ENCODE peak calls at places on chromosomes 7 and 10, in ten cellular contexts. J is kidney, P is AG04450, A is nephron progenitor cell, E is hepatocyte, S is Panc1, F is WTC11, R is upper lobe of right lung, Q is bronchial epithelial cell, G is tibial artery. U is an unnamed sample.

GRCh38 chr7:145884716-145885514 is 231.7 kb upstream of the CNTNAP2 start:
- DNase-seq in J (no peak), P (no peak), A (no peak), E (no peak), S (no peak), F (no peak), R (no peak), Q (no peak), G (no peak), U (no peak)

GRCh38 chr10:8392216-8392615 is 337.7 kb downstream of the GATA3 start:
- DNase-seq in J (no peak), P (no peak), A (no peak), E (no peak), S (no peak), F (no peak), R (no peak), Q (peak; percentile 68), G (no peak), U (no peak)

GRCh38 chr10:130847170-130847569 is 464.4 kb downstream of the TCERG1L start:
- DNase-seq in J (no peak), P (no peak), A (no peak), E (no peak), S (no peak), F (no peak), R (no peak), Q (no peak), G (no peak), U (no peak)

GRCh38 chr7:28135760-28136159 is 44.8 kb downstream of the JAZF1 start:
- DNase-seq in J (no peak), P (no peak), A (no peak), E (no peak), S (no peak), F (no peak), R (no peak), Q (no peak), G (no peak), U (no peak)

GRCh38 chr10:71666607-71667373 is 52.8 kb downstream of the C10orf105 start:
- DNase-seq in J (no peak), P (no peak), A (peak; percentile 66), E (peak; percentile 32), S (no peak), F (no peak), R (no peak), Q (no peak), G (no peak), U (no peak)

GRCh38 chr10:101441539-101442455 is 87.8 kb downstream of the BTRC start:
- DNase-seq in J (no peak), P (peak; percentile 30), A (peak; percentile 13), E (peak; percentile 71), S (peak; percentile 54), F (peak; percentile 17), R (no peak), Q (peak; percentile 73), G (no peak), U (no peak)

GRCh38 chr7:129522088-129522970 is 20.0 kb downstream of the SMKR1 start:
- DNase-seq in J (peak; percentile 69), P (no peak), A (peak; percentile 50), E (peak; percentile 23), S (no peak), F (peak; percentile 64), R (no peak), Q (no peak), G (no peak), U (no peak)

GRCh38 chr10:16509996-16510395 is 11.7 kb downstream of the C1QL3 start:
- DNase-seq in J (no peak), P (no peak), A (no peak), E (no peak), S (no peak), F (no peak), R (no peak), Q (peak; percentile 28), G (no peak), U (no peak)

GRCh38 chr10:70418229-70418628 is 14.3 kb downstream of the EIF4EBP2 start:
- DNase-seq in J (no peak), P (peak; percentile 70), A (no peak), E (peak; percentile 27), S (no peak), F (no peak), R (no peak), Q (peak; percentile 61), G (no peak), U (no peak)

GRCh38 chr7:151818674-151819519 is 58.0 kb downstream of the PRKAG2 start:
- DNase-seq in J (peak; percentile 62), P (no peak), A (no peak), E (peak; percentile 41), S (no peak), F (no peak), R (no peak), Q (peak; percentile 54), G (no peak), U (peak; percentile 84)

GRCh38 chr7:67438913-67439312 is 442.3 kb downstream of the TYW1 start:
- DNase-seq in J (no peak), P (no peak), A (no peak), E (no peak), S (no peak), F (no peak), R (no peak), Q (no peak), G (no peak), U (no peak)

GRCh38 chr7:40720401-40720800 is 585.6 kb downstream of the SUGCT start:
- DNase-seq in J (no peak), P (no peak), A (no peak), E (no peak), S (no peak), F (no peak), R (no peak), Q (peak; percentile 85), G (no peak), U (no peak)

GRCh38 chr7:21365866-21366624 is 61.8 kb upstream of the SP4 start:
- DNase-seq in J (no peak), P (no peak), A (no peak), E (peak; percentile 45), S (no peak), F (no peak), R (no peak), Q (peak; percentile 98), G (no peak), U (no peak)

GRCh38 chr10:11017575-11018425 is at the start of gene CELF2:
- DNase-seq in J (peak; percentile 86), P (no peak), A (peak; percentile 77), E (peak; percentile 86), S (no peak), F (peak; percentile 84), R (peak; percentile 93), Q (no peak), G (peak; percentile 41), U (no peak)

GRCh38 chr7:47580811-47581331 is 1.0 kb downstream of the TNS3 start:
- DNase-seq in J (no peak), P (no peak), A (peak; percentile 31), E (no peak), S (no peak), F (no peak), R (no peak), Q (no peak), G (no peak), U (no peak)

DNA sequence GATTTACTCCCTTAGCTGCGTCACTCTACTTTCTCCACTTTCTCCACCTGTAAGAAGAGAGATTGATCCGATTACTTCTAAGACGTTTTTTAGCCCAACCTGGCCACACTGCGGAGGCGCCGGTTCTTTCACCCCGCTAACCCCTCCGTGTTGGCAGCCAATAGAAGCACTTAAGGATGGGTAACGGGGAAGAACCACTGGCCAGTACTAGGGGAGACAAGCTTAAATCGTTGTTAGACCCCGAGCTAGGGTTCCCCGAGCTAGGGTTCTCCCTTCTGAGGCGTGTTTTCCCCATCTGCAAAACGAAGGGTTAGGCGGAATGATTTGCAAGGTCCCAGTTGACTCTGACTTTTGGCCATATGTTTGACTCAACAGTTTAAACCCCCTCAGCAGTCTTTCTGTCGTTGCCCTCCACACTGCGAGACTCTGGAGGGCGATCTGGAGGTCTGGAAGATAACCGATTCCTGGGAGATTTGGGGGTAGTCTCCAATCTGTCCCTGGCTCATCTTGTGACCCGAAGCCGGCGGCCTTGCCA is 644 bp downstream of the UMAD1 start:
- DNase-seq in J (no peak), P (no peak), A (no peak), E (peak; percentile 15), S (no peak), F (peak; percentile 25), R (no peak), Q (no peak), G (no peak), U (no peak)
- TF ChIP-seq CTCF in J (no peak), P (peak; percentile 20), A (no peak), E (no peak), S (no peak), F (no peak), R (no peak), Q (no peak), G (no peak), U (no peak)

DNA sequence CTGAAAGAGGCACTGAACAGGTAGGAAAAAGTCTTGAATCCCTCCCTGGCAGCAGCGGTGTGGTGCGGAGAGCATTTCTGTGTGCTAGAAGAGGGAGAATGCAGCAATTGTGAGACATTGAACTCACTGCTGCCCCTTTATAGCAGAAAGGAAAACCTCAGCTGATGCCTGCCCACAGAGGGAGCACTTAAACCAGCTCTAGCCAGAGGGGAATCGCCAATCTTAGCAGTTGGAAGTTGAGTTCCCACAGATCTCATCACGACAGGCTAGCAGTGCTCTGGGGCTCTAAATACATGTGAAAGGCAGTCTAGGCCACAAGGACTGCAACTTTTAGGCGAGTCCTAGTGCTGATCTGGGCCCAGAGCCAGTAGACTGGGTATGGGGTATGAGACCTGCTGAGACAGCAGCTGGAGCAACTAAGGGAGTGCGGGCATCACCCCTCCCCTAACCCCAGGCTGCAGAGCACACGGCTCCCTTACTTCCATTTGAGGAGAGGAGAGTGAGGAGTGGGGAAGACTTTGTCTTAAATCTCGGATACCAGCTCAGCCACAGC is 25.2 kb upstream of the PRR15 start:
- DNase-seq in J (no peak), P (no peak), A (no peak), E (peak; percentile 21), S (no peak), F (peak; percentile 25), R (no peak), Q (no peak), G (no peak), U (no peak)
- TF ChIP-seq CTCF in J (no peak), P (no peak), A (no peak), E (no peak), S (peak; percentile 20), F (no peak), R (no peak), Q (no peak), G (no peak), U (peak; percentile 26)

DNA sequence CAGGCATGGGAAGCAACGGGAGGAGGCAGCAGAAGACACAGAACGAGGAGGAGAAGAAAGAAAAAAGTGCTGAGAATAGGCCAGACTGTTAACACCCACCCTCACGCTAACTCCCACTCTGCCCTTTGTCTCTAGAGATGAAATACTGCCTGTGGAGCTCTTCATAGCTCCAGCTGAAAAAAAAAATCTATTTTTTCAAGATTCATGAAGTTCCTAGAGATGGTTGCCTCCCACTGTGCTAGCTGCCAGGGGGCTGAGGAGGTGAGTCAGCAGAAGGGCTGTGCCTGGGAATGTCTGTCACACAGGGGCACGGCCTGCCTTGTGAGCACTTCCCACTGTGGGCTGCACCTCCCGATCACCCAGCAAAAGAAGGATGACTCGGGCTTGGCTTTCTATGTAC is 144.5 kb downstream of the RNF216 start:
- DNase-seq in J (peak; percentile 90), P (peak; percentile 61), A (no peak), E (peak; percentile 74), S (no peak), F (no peak), R (no peak), Q (peak; percentile 55), G (peak; percentile 84), U (no peak)
- TF ChIP-seq CTCF in J (no peak), P (no peak), A (no peak), E (no peak), S (no peak), F (no peak), R (no peak), Q (no peak), G (no peak), U (peak; percentile 43)

GRCh38 chr10:128001346-128001745 is 94.4 kb downstream of the PTPRE start:
- DNase-seq in J (no peak), P (no peak), A (no peak), E (no peak), S (no peak), F (no peak), R (peak; percentile 23), Q (no peak), G (no peak), U (no peak)
- TF ChIP-seq CTCF in J (no peak), P (no peak), A (no peak), E (no peak), S (no peak), F (no peak), R (no peak), Q (no peak), G (no peak), U (no peak)